ENCODE peak calls at places on chromosomes 4 and X, in eight cellular contexts. P, I, J, U, L, T, B and Q are unnamed samples. For H3K36me3 and H3K4me1, the result is how much of the 10 kb centered on the place peaks cover.

GRCh38 chr4:118278473-118279274 is 74.1 kb downstream of the PRSS12 start:
- DNase-seq in J (peak), B (peak), U (peak), T (peak), L (peak), I (peak), P (peak), Q (peak)

GRCh38 chr4:7155611-7156071 is 36.7 kb upstream of the SORCS2 start:
- DNase-seq in B (peak), P (no peak), L (peak), J (no peak), T (peak), U (no peak), I (peak), Q (no peak)

GRCh38 chr4:15232725-15233597 is 194.9 kb upstream of the C1QTNF7 start:
- DNase-seq in B (no peak), J (no peak), L (no peak), U (no peak), P (peak), T (no peak), I (no peak), Q (no peak)

GRCh38 chr4:78926825-78927224 is 12.4 kb downstream of the PAQR3 start:
- DNase-seq in T (no peak), P (no peak), I (no peak), J (no peak), B (no peak), L (no peak), U (no peak), Q (no peak)

GRCh38 chr4:106297636-106298035 is 18.4 kb downstream of the TBCK start:
- DNase-seq in B (no peak), T (no peak), I (no peak), L (no peak), P (no peak), U (no peak), J (no peak), Q (no peak)

GRCh38 chr4:40630335-40631021 is 814 bp upstream of the RBM47 start:
- DNase-seq in U (peak), B (peak), I (peak), P (peak), J (peak), T (peak), L (no peak), Q (peak)

GRCh38 chrX:48648299-48648698 is 35.3 kb upstream of the WAS start:
- DNase-seq in U (peak), T (no peak), P (peak), I (peak), L (peak), J (peak), B (peak), Q (peak)

GRCh38 chr4:72857787-72858186 is 211.7 kb downstream of the COX18 start:
- DNase-seq in P (no peak), B (no peak), I (no peak), J (no peak), L (no peak), U (no peak), T (no peak), Q (no peak)

GRCh38 chr4:28976369-28976768 is 1743.8 kb upstream of the PCDH7 start:
- DNase-seq in I (no peak), T (no peak), U (no peak), L (no peak), J (no peak), B (no peak), P (no peak), Q (no peak)

GRCh38 chr4:6332042-6332668 is 62.5 kb downstream of the WFS1 start:
- DNase-seq in P (peak), B (no peak), I (peak), U (no peak), L (peak), J (peak), T (no peak), Q (no peak)

GRCh38 chr4:124745988-124746801 is 33.7 kb upstream of the ANKRD50 start:
- DNase-seq in I (peak), B (no peak), T (no peak), J (no peak), L (no peak), U (no peak), P (no peak), Q (no peak)

GRCh38 chr4:1725521-1725920 is 4.2 kb downstream of the TACC3 start:
- DNase-seq in P (no peak), U (no peak), J (no peak), B (peak), I (no peak), L (no peak), T (no peak), Q (no peak)

GRCh38 chr4:1726146-1726934 is 5.0 kb downstream of the TACC3 start:
- DNase-seq in P (peak), U (peak), J (peak), B (peak), L (peak), T (peak), I (peak), Q (peak)

GRCh38 chr4:1730532-1731135 is 9.3 kb downstream of the TACC3 start:
- DNase-seq in U (no peak), J (no peak), T (no peak), P (no peak), L (no peak), B (no peak), I (no peak), Q (no peak)

GRCh38 chr4:1727117-1728031 is 6.1 kb downstream of the TACC3 start:
- DNase-seq in I (peak), L (no peak), T (peak), J (peak), U (no peak), B (peak), P (no peak), Q (peak)

GRCh38 chr4:1728061-1728980 is 7.0 kb downstream of the TACC3 start:
- DNase-seq in T (no peak), I (no peak), U (peak), L (no peak), B (no peak), P (no peak), J (peak), Q (no peak)
- H3K36me3 ChIP-seq in T (half or more), I (under half), U (under half), L (half or more), B (under half), P (under half), J (under half), Q (under half)

DNA sequence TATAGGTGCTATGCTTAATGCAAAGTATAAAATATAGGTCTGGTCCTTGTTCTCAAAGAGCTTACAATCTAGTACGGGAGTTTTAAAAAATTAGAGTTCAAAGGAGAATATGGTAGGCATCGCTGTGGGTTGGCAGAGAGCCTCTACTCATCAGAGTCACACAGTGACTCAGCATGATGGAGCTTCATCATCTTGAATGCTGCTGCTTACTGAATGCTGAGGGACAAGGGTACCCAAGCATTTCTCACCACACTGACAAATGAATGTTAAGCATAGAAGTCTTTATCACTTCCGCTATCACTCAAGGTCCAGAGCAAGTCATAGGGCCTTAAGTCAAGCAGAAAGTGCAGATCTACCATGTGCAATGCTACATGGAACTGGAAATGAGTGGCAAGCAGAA is 268.6 kb upstream of the IGFBP7 start:
- DNase-seq in I (no peak), U (no peak), B (no peak), T (no peak), L (no peak), J (no peak), P (no peak), Q (no peak)
- TF ChIP-seq CTCF in I (no peak), U (no peak), B (no peak), T (no peak), L (no peak), J (no peak), P (no peak), Q (no peak)

GRCh38 chrX:107715331-107716044 is 60.1 kb downstream of the TSC22D3 start:
- DNase-seq in T (no peak), J (peak), P (no peak), U (no peak), B (no peak), I (peak), L (no peak), Q (no peak)
- H3K4me1 ChIP-seq in T (under half), J (under half), P (under half), U (half or more), B (half or more), I (under half), L (under half), Q (under half)

DNA sequence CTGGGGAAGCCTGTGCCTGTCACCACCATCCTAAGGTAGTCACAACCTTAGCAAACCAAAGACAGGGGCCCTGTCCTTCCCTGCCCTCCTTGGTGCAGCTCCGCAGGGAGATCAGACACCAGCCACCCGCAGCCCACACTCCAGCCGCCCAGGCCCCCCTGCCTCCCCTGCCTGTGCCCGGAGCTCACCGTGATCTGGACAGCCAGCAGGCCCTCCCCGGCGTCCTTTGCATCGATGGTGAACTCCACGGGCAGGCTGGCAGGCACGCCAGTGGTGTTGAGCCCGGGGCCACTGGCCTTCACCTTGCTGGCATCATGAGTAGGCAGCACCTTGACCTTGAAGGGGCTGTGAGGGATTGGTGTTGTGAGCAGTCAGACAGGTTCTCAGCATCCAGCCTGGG is 16.4 kb downstream of the FLNA start:
- DNase-seq in J (no peak), L (no peak), U (no peak), T (no peak), P (no peak), B (no peak), I (no peak), Q (no peak)
- H3K36me3 ChIP-seq in J (under half), L (half or more), U (under half), T (half or more), P (under half), B (half or more), I (under half), Q (under half)

GRCh38 chrX:111445485-111445884 is 33.5 kb upstream of the DCX start:
- DNase-seq in P (peak), I (no peak), B (no peak), T (no peak), J (peak), L (peak), U (no peak), Q (no peak)

GRCh38 chrX:111444881-111445280 is 32.9 kb upstream of the DCX start:
- DNase-seq in I (no peak), P (peak), B (no peak), T (no peak), U (no peak), L (no peak), J (no peak), Q (no peak)

GRCh38 chrX:111442791-111443190 is 30.8 kb upstream of the DCX start:
- DNase-seq in P (no peak), T (no peak), I (no peak), L (no peak), U (no peak), J (no peak), B (no peak), Q (no peak)

GRCh38 chrX:111447298-111447697 is 35.3 kb upstream of the DCX start:
- DNase-seq in T (no peak), U (peak), P (peak), J (peak), B (no peak), L (peak), I (no peak), Q (no peak)
- TF ChIP-seq CTCF in T (peak), U (no peak), P (peak), J (peak), B (peak), L (peak), I (no peak), Q (no peak)

DNA sequence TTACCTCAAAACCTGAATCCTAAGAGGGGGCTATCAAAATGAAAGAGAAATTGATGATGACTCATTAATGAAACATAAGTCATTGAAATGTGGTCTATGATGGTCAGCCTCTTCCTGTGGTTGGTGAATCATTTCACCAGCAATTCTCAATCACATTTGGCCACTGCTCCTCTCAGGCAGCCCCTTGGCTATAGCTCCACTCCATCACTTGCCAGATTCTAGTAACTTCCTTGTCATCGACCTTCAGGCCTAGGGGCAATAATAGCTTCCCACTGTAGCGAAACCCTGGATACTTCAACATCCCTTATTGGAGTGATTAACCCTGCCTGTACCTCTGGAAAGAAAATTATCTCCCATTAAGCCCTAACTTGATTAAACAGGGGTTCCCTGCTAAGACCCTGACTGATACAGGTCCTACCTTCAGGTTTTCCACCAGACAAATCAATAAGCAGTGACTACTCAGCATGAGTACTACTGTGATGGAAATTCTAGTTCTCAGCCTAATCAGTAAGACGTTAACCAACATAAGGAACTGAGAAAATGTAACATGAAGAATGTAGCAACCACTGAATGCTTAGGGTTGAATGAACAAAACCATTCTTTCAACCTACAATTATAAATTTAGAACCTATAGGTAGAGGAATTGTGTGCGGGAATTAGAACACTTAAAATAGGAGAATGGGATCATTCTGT is 30.4 kb downstream of the ADH7 start:
- DNase-seq in L (no peak), T (peak), J (no peak), I (no peak), P (peak), U (no peak), B (no peak), Q (no peak)
- H3K4me1 ChIP-seq in L (under half), T (under half), J (under half), I (under half), P (under half), U (under half), B (under half), Q (under half)

DNA sequence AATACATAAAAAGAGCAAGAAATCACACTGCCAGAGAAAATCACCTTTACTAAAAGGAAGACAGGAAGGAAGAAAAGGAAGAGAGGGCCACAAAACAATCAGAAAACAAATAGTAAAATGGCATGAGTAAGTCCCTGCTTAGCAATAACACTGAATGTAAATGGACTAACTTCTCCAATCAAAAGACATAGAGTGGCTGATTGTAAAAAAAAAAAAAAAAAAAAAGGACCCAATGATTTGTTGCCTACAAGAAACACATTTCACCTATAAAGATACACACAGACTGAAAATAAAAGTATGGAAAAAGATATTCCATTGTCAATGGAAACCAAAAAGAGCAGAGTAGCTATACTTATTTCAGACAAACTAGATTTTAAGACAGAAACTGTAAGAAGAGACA is 12.6 kb downstream of the CENPU start:
- DNase-seq in U (no peak), L (no peak), J (no peak), P (no peak), B (no peak), T (no peak), I (no peak), Q (no peak)
- H3K36me3 ChIP-seq in U (under half), L (half or more), J (half or more), P (under half), B (under half), T (half or more), I (under half), Q (under half)